ENCODE peak calls at places on chromosome 6, in eight cellular contexts. V, J, H, D, A, Y, Z and P are unnamed samples.

GRCh38 chr6:167094820-167095637 is 27.9 kb upstream of the CCR6 start:
- DNase-seq in V (no peak), J (no peak), H (peak), D (no peak), A (peak), Y (no peak), Z (no peak), P (no peak)

GRCh38 chr6:38489951-38490350 is 149.8 kb downstream of the BTBD9 start:
- DNase-seq in V (no peak), J (no peak), H (no peak), D (no peak), A (no peak), Y (no peak), Z (peak), P (no peak)

GRCh38 chr6:143949535-143949934 is 58.5 kb downstream of the PLAGL1 start:
- DNase-seq in V (no peak), J (no peak), H (no peak), D (no peak), A (no peak), Y (no peak), Z (no peak), P (no peak)

GRCh38 chr6:52588710-52589091 is 11.8 kb upstream of the TRAM2 start:
- DNase-seq in V (no peak), J (no peak), H (no peak), D (no peak), A (no peak), Y (no peak), Z (no peak), P (no peak)

GRCh38 chr6:133467231-133467981 is 226.2 kb downstream of the EYA4 start:
- DNase-seq in V (no peak), J (no peak), H (no peak), D (no peak), A (no peak), Y (no peak), Z (peak), P (no peak)

GRCh38 chr6:136991614-136992013 is 53.2 kb downstream of the IL20RA start:
- DNase-seq in V (no peak), J (no peak), H (no peak), D (no peak), A (no peak), Y (no peak), Z (no peak), P (no peak)

GRCh38 chr6:134950482-134950881 is 581 bp upstream of the ALDH8A1 start:
- DNase-seq in V (no peak), J (no peak), H (no peak), D (no peak), A (no peak), Y (no peak), Z (no peak), P (no peak)

GRCh38 chr6:43714311-43715055 is 26.9 kb upstream of the MRPS18A start:
- DNase-seq in V (peak), J (peak), H (peak), D (no peak), A (no peak), Y (no peak), Z (peak), P (peak)

GRCh38 chr6:53066059-53066406 is 829 bp downstream of the FBXO9 start:
- DNase-seq in V (no peak), J (peak), H (peak), D (peak), A (peak), Y (no peak), Z (peak), P (peak)

GRCh38 chr6:118410001-118410400 is 138.1 kb upstream of the PLN start:
- DNase-seq in V (no peak), J (no peak), H (no peak), D (no peak), A (no peak), Y (no peak), Z (no peak), P (no peak)

GRCh38 chr6:51250317-51250716 is 431.6 kb downstream of the TFAP2B start:
- DNase-seq in V (no peak), J (no peak), H (no peak), D (no peak), A (no peak), Y (no peak), Z (no peak), P (no peak)

GRCh38 chr6:90483116-90483839 is 103.6 kb downstream of the MAP3K7 start:
- DNase-seq in V (no peak), J (no peak), H (no peak), D (no peak), A (no peak), Y (no peak), Z (peak), P (no peak)

GRCh38 chr6:62039602-62040001 is 246.4 kb downstream of the KHDRBS2 start:
- DNase-seq in V (no peak), J (no peak), H (no peak), D (no peak), A (no peak), Y (no peak), Z (no peak), P (no peak)

GRCh38 chr6:30707281-30707850 is 9.7 kb downstream of the MDC1 start:
- DNase-seq in V (no peak), J (no peak), H (no peak), D (peak), A (no peak), Y (no peak), Z (no peak), P (no peak)

GRCh38 chr6:41568585-41569384 is 22.6 kb downstream of the FOXP4 start:
- DNase-seq in V (no peak), J (no peak), H (no peak), D (peak), A (no peak), Y (peak), Z (peak), P (no peak)

GRCh38 chr6:52551483-52552277 is 25.2 kb downstream of the TRAM2 start:
- DNase-seq in V (peak), J (peak), H (no peak), D (peak), A (no peak), Y (peak), Z (peak), P (peak)

GRCh38 chr6:150028799-150029198 is 3.5 kb upstream of the RAET1L start:
- DNase-seq in V (no peak), J (no peak), H (no peak), D (no peak), A (no peak), Y (no peak), Z (no peak), P (no peak)

GRCh38 chr6:74657033-74657432 is 548.8 kb downstream of the COL12A1 start:
- DNase-seq in V (no peak), J (no peak), H (no peak), D (no peak), A (no peak), Y (no peak), Z (peak), P (peak)

GRCh38 chr6:118307581-118307980 is 240.5 kb upstream of the PLN start:
- DNase-seq in V (no peak), J (no peak), H (no peak), D (no peak), A (no peak), Y (no peak), Z (no peak), P (no peak)

DNA sequence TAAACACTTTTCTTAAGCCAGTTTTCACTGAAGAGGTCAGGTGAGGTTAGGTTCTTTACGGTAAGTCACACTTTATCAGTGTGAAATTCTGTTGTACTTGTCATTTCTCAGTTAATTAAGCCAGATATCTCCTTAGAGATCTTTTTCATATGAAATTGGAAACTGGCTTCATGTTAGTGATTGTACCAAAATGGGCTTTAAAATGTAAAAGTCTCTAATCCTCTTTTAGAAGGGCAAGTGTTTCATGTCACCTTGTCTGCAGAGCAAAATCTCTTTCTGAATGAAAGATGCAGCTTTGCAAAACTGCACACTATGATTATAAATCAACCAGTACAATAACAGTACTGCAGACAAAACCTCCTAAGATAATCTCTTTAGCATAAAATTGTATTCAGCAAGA is 209.2 kb upstream of the RNF217 start:
- DNase-seq in V (no peak), J (no peak), H (no peak), D (no peak), A (no peak), Y (no peak), Z (no peak), P (peak)
- TF ChIP-seq CTCF in V (no peak), J (no peak), H (no peak), D (no peak), A (no peak), Y (no peak), Z (no peak), P (no peak)

DNA sequence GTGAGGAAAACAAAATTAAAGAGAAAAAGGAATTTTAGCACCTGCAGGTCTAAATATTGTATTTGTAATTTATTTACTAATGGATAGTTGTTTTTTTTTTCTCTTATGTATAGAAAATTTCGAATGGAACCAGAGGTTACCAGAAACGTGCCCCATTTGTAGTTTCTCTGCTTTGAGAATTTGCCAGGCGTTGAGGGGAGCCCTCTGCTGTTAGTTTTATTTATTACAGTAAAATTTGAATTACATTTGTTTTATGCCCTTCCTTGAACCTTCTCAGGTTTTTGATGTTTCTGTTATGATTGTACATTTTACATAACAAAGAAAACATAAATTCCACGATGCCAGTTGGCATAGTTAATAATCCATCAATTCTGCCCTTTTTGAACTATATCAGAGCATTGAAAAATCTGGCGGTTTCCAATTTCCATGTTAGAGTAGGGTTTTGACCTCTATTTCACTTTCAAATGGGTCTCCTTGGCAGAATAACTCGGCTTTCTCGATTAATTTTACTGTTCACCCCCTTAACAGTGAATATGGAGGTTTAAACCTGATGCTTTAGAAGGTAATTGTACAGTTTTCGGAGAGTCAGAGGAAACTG is 35.1 kb upstream of the RFPL4B start:
- DNase-seq in V (peak), J (no peak), H (peak), D (no peak), A (no peak), Y (no peak), Z (no peak), P (peak)
- TF ChIP-seq CTCF in V (peak), J (peak), H (peak), D (peak), A (peak), Y (peak), Z (peak), P (peak)

DNA sequence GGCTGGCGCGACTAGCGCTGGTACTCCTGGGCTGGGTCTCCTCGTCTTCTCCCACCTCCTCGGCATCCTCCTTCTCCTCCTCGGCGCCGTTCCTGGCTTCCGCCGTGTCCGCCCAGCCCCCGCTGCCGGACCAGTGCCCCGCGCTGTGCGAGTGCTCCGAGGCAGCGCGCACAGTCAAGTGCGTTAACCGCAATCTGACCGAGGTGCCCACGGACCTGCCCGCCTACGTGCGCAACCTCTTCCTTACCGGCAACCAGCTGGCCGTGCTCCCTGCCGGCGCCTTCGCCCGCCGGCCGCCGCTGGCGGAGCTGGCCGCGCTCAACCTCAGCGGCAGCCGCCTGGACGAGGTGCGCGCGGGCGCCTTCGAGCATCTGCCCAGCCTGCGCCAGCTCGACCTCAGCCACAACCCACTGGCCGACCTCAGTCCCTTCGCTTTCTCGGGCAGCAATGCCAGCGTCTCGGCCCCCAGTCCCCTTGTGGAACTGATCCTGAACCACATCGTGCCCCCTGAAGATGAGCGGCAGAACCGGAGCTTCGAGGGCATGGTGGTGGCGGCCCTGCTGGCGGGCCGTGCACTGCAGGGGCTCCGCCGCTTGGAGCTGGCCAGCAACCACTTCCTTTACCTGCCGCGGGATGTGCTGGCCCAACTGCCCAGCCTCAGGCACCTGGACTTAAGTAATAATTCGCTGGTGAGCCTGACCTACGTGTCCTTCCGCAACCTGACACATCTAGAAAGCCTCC is 1.6 kb downstream of the TPBG start:
- DNase-seq in V (peak), J (peak), H (peak), D (peak), A (no peak), Y (peak), Z (peak), P (peak)
- TF ChIP-seq CTCF in V (peak), J (no peak), H (no peak), D (peak), A (no peak), Y (peak), Z (peak), P (no peak)

GRCh38 chr6:35044145-35044745 is 96.9 kb downstream of the TCP11 start:
- DNase-seq in V (peak), J (no peak), H (no peak), D (no peak), A (no peak), Y (no peak), Z (peak), P (peak)
- TF ChIP-seq CTCF in V (no peak), J (no peak), H (no peak), D (no peak), A (no peak), Y (no peak), Z (no peak), P (no peak)

GRCh38 chr6:35170166-35170565 is 29.0 kb upstream of the TCP11 start:
- DNase-seq in V (no peak), J (no peak), H (no peak), D (no peak), A (no peak), Y (no peak), Z (no peak), P (no peak)

GRCh38 chr6:35176625-35177024 is 35.5 kb upstream of the TCP11 start:
- DNase-seq in V (no peak), J (no peak), H (no peak), D (no peak), A (no peak), Y (no peak), Z (no peak), P (no peak)

GRCh38 chr6:35174043-35174434 is 32.9 kb upstream of the TCP11 start:
- DNase-seq in V (no peak), J (no peak), H (no peak), D (no peak), A (no peak), Y (no peak), Z (no peak), P (no peak)

GRCh38 chr6:35170891-35171290 is 29.8 kb upstream of the TCP11 start:
- DNase-seq in V (no peak), J (no peak), H (no peak), D (no peak), A (no peak), Y (no peak), Z (no peak), P (no peak)

GRCh38 chr6:35173068-35174042 is 32.2 kb upstream of the TCP11 start:
- DNase-seq in V (no peak), J (no peak), H (no peak), D (no peak), A (peak), Y (no peak), Z (no peak), P (no peak)
- TF ChIP-seq CTCF in V (no peak), J (no peak), H (no peak), D (no peak), A (no peak), Y (no peak), Z (no peak), P (no peak)

DNA sequence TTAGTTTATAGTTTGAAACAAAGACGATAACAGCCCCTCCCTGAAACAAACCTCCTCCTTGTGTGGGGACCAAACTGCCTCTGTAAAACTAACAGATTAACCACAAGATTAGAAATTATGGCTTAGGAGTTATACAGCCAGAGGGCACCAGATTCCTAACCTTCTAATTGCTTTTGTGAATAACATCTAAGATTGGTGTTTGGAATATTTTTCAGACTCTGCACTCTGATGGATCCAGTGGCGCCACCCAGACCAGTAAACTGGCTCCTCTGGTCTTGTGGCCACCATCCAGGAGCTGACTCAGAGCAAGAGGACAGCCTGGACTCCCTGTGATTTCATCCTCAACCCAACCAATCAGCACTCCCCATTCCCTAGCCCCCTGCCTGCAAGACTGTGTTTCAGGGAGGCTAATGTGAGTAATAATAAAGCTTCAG is 58.3 kb upstream of the SLC22A16 start:
- DNase-seq in V (no peak), J (no peak), H (no peak), D (no peak), A (no peak), Y (no peak), Z (peak), P (no peak)
- TF ChIP-seq CTCF in V (no peak), J (no peak), H (peak), D (no peak), A (no peak), Y (no peak), Z (no peak), P (no peak)

DNA sequence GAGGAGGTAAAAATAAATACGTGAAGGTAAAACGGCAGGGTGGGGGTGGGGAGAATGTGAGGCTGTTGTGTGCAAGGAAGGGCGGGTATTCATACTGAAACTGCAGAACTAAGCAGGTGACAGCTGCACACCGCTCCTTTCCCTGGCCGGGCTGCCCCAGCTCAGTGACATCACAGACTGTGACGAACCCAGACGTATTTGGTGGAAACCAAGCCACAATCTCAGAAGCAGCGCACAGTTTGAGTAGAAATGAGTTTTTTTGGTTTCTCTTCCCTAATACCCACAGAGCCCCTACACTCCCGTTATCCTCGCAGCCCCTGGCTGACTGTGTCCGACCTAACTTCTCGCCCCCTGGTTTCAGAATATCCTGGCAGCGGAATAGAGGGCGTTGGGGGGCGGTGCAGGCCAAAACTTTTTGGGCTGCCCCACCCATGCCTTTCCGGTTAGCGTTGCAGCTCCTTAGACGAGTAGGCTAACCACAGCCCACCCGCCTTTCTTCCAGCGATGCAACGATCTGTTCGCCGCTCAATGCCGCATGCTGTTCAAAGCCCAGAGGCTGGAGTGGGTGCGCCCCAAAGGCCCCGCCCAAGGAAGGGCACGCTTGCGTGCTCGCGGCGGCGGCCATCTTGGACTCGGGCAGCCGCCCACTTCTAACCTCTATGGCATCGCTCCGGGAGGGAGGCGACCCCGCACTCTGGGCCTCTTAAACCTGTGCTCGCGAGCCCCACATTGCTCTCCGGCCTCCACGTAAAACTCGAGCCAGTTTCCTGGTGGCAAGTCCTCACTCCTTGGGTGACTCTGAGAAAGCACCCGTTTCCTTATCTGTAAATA is 9.1 kb downstream of the BAK1 start:
- DNase-seq in V (peak), J (peak), H (peak), D (peak), A (peak), Y (peak), Z (peak), P (peak)
- TF ChIP-seq CTCF in V (no peak), J (no peak), H (no peak), D (no peak), A (no peak), Y (no peak), Z (no peak), P (no peak)

GRCh38 chr6:27809067-27809938 is 102.9 kb downstream of the OR2B2 start:
- DNase-seq in V (no peak), J (no peak), H (no peak), D (no peak), A (no peak), Y (no peak), Z (no peak), P (no peak)

GRCh38 chr6:27811383-27811782 is 100.8 kb downstream of the OR2B2 start:
- DNase-seq in V (no peak), J (no peak), H (no peak), D (no peak), A (no peak), Y (no peak), Z (no peak), P (no peak)

GRCh38 chr6:27810768-27811298 is 101.4 kb downstream of the OR2B2 start:
- DNase-seq in V (no peak), J (no peak), H (no peak), D (no peak), A (no peak), Y (no peak), Z (no peak), P (no peak)

GRCh38 chr6:27812078-27812804 is 100.0 kb downstream of the OR2B2 start:
- DNase-seq in V (no peak), J (no peak), H (no peak), D (no peak), A (no peak), Y (no peak), Z (no peak), P (no peak)

DNA sequence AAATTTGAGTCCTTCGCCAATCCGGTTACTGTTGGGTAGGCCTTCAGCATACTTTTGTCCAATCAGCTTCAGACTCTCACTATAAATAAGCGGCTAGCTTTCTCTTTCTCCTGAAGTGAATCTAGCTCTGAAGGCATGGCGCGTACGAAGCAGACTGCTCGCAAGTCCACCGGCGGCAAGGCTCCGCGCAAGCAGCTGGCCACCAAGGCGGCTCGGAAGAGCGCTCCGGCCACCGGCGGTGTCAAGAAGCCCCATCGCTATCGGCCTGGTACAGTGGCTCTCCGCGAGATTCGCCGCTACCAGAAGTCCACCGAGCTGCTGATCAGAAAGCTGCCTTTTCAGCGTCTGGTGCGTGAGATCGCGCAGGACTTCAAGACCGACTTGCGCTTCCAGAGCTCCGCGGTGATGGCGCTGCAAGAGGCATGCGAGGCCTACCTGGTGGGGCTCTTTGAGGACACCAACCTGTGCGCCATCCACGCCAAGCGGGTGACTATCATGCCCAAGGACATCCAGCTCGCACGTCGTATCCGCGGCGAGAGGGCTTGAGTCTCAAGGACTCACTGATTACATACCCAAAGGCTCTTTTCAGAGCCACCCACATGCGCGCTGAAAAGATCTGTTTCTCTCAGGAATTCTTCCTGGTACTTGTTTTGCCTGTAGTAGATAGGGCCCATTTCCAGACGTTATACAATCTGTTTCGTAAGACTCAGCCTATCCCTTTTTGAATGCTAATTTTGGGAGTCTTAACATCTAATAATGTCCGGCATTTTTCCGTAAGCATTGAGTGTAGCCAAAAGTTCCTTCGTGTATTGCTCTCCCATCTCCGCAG is 102.0 kb downstream of the OR2B2 start:
- DNase-seq in V (peak), J (peak), H (peak), D (peak), A (peak), Y (peak), Z (peak), P (peak)
- TF ChIP-seq CTCF in V (no peak), J (no peak), H (peak), D (no peak), A (no peak), Y (no peak), Z (peak), P (peak)